ENCODE peak calls at places on chromosomes 11 and 22, in six cellular contexts. S, V, I, L, T and Q are unnamed samples. For H3K36me3, the result is how much of the 10 kb centered on the place peaks cover.

GRCh38 chr11:59207988-59208432 is 4.7 kb downstream of the MPEG1 start:
- DNase-seq in S (peak), V (peak), I (no peak), L (peak), T (peak), Q (peak)

GRCh38 chr11:45662096-45662664 is 3.2 kb downstream of the CHST1 start:
- DNase-seq in S (no peak), V (no peak), I (peak), L (no peak), T (no peak), Q (no peak)

GRCh38 chr11:131674051-131674755 is 303.8 kb downstream of the NTM start:
- DNase-seq in S (peak), V (peak), I (peak), L (peak), T (peak), Q (peak)

GRCh38 chr22:33000342-33001280 is 57.6 kb downstream of the SYN3 start:
- DNase-seq in S (peak), V (no peak), I (peak), L (peak), T (no peak), Q (peak)

GRCh38 chr11:130849215-130849568 is 67.1 kb downstream of the SNX19 start:
- DNase-seq in S (peak), V (peak), I (no peak), L (peak), T (no peak), Q (no peak)

GRCh38 chr22:20014526-20015186 is 2.0 kb downstream of the ARVCF start:
- DNase-seq in S (no peak), V (no peak), I (no peak), L (no peak), T (no peak), Q (no peak)

GRCh38 chr11:113138731-113139130 is 175.7 kb upstream of the TTC12 start:
- DNase-seq in S (no peak), V (no peak), I (no peak), L (no peak), T (no peak), Q (no peak)

GRCh38 chr11:93198221-93198650 is 445 bp upstream of the SLC36A4 start:
- DNase-seq in S (peak), V (peak), I (no peak), L (peak), T (peak), Q (peak)

GRCh38 chr11:2820976-2821375 is 64.6 kb downstream of the CDKN1C start:
- DNase-seq in S (no peak), V (no peak), I (no peak), L (no peak), T (no peak), Q (no peak)

GRCh38 chr11:74684661-74685060 is 46.6 kb downstream of the CHRDL2 start:
- DNase-seq in S (no peak), V (no peak), I (peak), L (no peak), T (no peak), Q (no peak)

GRCh38 chr22:49656291-49656851 is 171.3 kb downstream of the BRD1 start:
- DNase-seq in S (no peak), V (no peak), I (no peak), L (no peak), T (no peak), Q (no peak)

GRCh38 chr11:112697371-112697770 is 263.8 kb upstream of the NCAM1 start:
- DNase-seq in S (no peak), V (no peak), I (no peak), L (no peak), T (no peak), Q (no peak)

GRCh38 chr22:45678961-45679912 is 7.6 kb downstream of the ATXN10 start:
- DNase-seq in S (peak), V (peak), I (no peak), L (peak), T (no peak), Q (peak)

GRCh38 chr11:79437981-79438630 is 2.7 kb downstream of the TENM4 start:
- DNase-seq in S (peak), V (peak), I (peak), L (peak), T (no peak), Q (no peak)

GRCh38 chr11:112222303-112222702 is 3.9 kb upstream of the PTS start:
- DNase-seq in S (no peak), V (no peak), I (no peak), L (no peak), T (no peak), Q (no peak)

GRCh38 chr22:40645579-40646197 is 9.2 kb upstream of the MRTFA start:
- DNase-seq in S (no peak), V (no peak), I (no peak), L (no peak), T (no peak), Q (no peak)

GRCh38 chr22:22446527-22446926 is 62.0 kb downstream of the ZNF280B start:
- DNase-seq in S (no peak), V (no peak), I (no peak), L (peak), T (no peak), Q (no peak)

GRCh38 chr22:44130076-44130711 is 50.5 kb upstream of the PARVG start:
- DNase-seq in S (peak), V (peak), I (peak), L (no peak), T (no peak), Q (no peak)

GRCh38 chr11:95147364-95147905 is 57.8 kb downstream of the ENDOD1 start:
- DNase-seq in S (peak), V (peak), I (peak), L (peak), T (peak), Q (peak)

GRCh38 chr22:39808087-39808486 is 85.5 kb downstream of the ENTHD1 start:
- DNase-seq in S (peak), V (peak), I (no peak), L (peak), T (no peak), Q (no peak)

GRCh38 chr11:11243790-11244469 is 109.1 kb downstream of the CSNK2A3 start:
- DNase-seq in S (no peak), V (peak), I (no peak), L (no peak), T (no peak), Q (peak)

GRCh38 chr22:42994917-42995562 is 19.9 kb downstream of the PACSIN2 start:
- DNase-seq in S (peak), V (peak), I (peak), L (peak), T (peak), Q (peak)

GRCh38 chr11:30244255-30244654 is 13.4 kb downstream of the FSHB start:
- DNase-seq in S (peak), V (peak), I (no peak), L (no peak), T (no peak), Q (peak)

GRCh38 chr22:35299717-35300497 is at the start of gene TOM1:
- DNase-seq in S (peak), V (peak), I (peak), L (peak), T (peak), Q (peak)

GRCh38 chr22:39498368-39498767 is 3.7 kb upstream of the MIEF1 start:
- DNase-seq in S (no peak), V (no peak), I (no peak), L (no peak), T (peak), Q (no peak)

GRCh38 chr11:31060880-31061279 is 308.7 kb downstream of the DCDC1 start:
- DNase-seq in S (peak), V (no peak), I (no peak), L (peak), T (no peak), Q (no peak)

GRCh38 chr11:1285316-1285744 is 24.1 kb downstream of the TOLLIP start:
- DNase-seq in S (no peak), V (no peak), I (no peak), L (no peak), T (no peak), Q (no peak)

GRCh38 chr11:1285876-1286275 is 23.6 kb downstream of the TOLLIP start:
- DNase-seq in S (no peak), V (no peak), I (no peak), L (no peak), T (no peak), Q (no peak)

GRCh38 chr11:1281974-1282365 is 27.5 kb downstream of the TOLLIP start:
- DNase-seq in S (no peak), V (no peak), I (no peak), L (no peak), T (no peak), Q (no peak)

GRCh38 chr11:1283091-1283511 is 26.3 kb downstream of the TOLLIP start:
- DNase-seq in S (no peak), V (no peak), I (no peak), L (no peak), T (no peak), Q (no peak)

DNA sequence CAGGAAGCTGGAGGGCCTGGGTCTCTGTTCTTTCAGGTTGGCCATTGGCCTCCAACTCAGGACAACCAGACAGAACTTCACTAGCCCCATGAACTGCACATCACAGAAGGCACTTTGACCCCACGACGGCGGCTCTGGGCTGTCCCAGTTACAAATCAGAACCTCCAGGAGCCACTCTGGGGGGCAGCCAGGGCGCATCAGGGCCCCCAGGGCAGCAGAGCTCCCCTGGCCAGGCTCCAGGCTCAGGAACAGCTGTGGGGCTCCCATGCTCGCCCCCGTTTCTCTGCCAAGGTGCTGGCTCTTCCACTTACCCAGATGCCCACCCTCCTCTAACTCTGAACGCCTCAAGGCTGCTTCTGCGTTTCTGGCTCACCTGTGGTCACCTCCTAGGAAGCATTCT is 25.5 kb downstream of the TOLLIP start:
- DNase-seq in S (no peak), V (no peak), I (no peak), L (no peak), T (no peak), Q (no peak)
- TF ChIP-seq CTCF in S (no peak), V (no peak), I (no peak), L (no peak), T (no peak), Q (no peak)

GRCh38 chr11:43681543-43681942 is 1.0 kb downstream of the HSD17B12 start:
- DNase-seq in S (peak), V (peak), I (no peak), L (peak), T (no peak), Q (no peak)
- H3K36me3 ChIP-seq in S (under half), V (under half), I (under half), L (under half), T (under half), Q (under half)

GRCh38 chr22:31682751-31683150 is 20.7 kb upstream of the PISD start:
- DNase-seq in S (no peak), V (no peak), I (peak), L (no peak), T (no peak), Q (no peak)

GRCh38 chr22:31683181-31684105 is 21.4 kb upstream of the PISD start:
- DNase-seq in S (no peak), V (peak), I (peak), L (no peak), T (no peak), Q (no peak)

GRCh38 chr22:31681625-31682345 is 19.8 kb upstream of the PISD start:
- DNase-seq in S (peak), V (no peak), I (peak), L (peak), T (no peak), Q (peak)

GRCh38 chr22:31678748-31679147 is 16.7 kb upstream of the PISD start:
- DNase-seq in S (no peak), V (no peak), I (no peak), L (no peak), T (no peak), Q (no peak)

DNA sequence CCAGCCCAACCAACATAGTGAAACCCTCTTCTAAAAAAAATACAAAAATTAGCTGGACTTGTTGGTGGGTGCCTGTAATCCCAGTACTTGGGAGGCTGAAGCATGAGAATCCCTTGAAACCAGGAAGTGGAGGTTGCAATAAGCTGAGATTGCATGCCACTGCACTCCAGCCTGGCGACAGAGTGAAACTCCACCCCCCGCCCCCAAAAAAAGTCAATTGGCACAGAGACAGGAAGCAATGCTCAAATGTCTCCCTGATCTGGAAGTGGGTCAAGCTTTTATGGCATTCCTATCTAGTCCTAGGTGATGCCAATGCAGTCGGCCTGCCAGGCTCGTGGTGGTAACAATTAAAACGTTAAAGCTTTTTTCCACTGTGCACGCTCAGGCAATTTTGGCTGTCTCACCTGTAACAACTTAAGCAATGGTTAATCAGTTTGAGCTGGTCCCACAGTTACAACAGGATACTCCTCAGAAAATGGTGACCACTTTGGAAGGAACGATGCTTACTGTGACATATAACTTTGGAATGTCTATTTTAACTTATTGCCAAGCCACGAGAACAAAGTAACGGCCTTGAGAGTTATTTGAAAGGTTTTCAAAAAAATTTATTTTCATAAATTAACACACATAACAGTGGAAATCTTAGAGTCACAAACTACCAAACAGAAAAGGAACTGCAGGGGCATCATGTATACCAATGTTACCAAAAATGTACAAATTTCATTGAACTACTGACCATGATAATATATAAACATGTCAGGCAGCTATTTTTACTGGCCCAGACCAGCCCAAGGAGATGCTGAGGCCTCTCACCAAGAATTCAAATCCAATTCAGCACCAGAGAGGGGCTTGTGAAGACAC is 19.0 kb upstream of the PISD start:
- DNase-seq in S (peak), V (peak), I (peak), L (peak), T (no peak), Q (peak)
- TF ChIP-seq CTCF in S (no peak), V (no peak), I (no peak), L (no peak), T (no peak), Q (no peak)

GRCh38 chr11:65438257-65439151 is 15.9 kb downstream of the NEAT1 start:
- DNase-seq in S (peak), V (peak), I (peak), L (peak), T (no peak), Q (no peak)

GRCh38 chr11:65439331-65440181 is 17.0 kb downstream of the NEAT1 start:
- DNase-seq in S (peak), V (peak), I (peak), L (peak), T (peak), Q (peak)

GRCh38 chr11:65436412-65437032 is 13.9 kb downstream of the NEAT1 start:
- DNase-seq in S (peak), V (peak), I (peak), L (no peak), T (no peak), Q (peak)

GRCh38 chr11:65435981-65436411 is 13.4 kb downstream of the NEAT1 start:
- DNase-seq in S (no peak), V (no peak), I (peak), L (peak), T (no peak), Q (peak)

GRCh38 chr11:65437436-65438227 is 15.0 kb downstream of the NEAT1 start:
- DNase-seq in S (peak), V (peak), I (peak), L (peak), T (no peak), Q (no peak)
- H3K36me3 ChIP-seq in S (half or more), V (under half), I (half or more), L (under half), T (half or more), Q (half or more)